ENCODE peak calls at places on chromosomes 16 and 17, in ten cellular contexts. V is ascending aorta, A is stomach, D is WERI-Rb-1, P is left ventricle myocardium inferior, W is heart right ventricle, R is colonic mucosa, X is lower lobe of right lung, Y is gastrocnemius medialis, G is kidney epithelial cell. C is an unnamed sample. For H3K36me3, the result is how much of the 10 kb centered on the place peaks cover.

GRCh38 chr16:4379001-4379688 is 7.5 kb downstream of the VASN start:
- DNase-seq in V (no peak), G (no peak), D (no peak), R (no peak), Y (no peak), W (peak), X (no peak), P (no peak), A (no peak), C (no peak)

GRCh38 chr17:49334744-49335512 is 27.1 kb downstream of the ZNF652 start:
- DNase-seq in G (no peak), R (no peak), P (no peak), X (no peak), Y (no peak), A (no peak), W (no peak), V (no peak), D (no peak), C (no peak)

GRCh38 chr17:29212681-29213121 is 32.5 kb upstream of the MYO18A start:
- DNase-seq in G (no peak), W (no peak), R (no peak), V (no peak), D (no peak), P (no peak), Y (no peak), A (no peak), X (no peak), C (no peak)

GRCh38 chr16:47627056-47627455 is 165.9 kb downstream of the PHKB start:
- DNase-seq in W (no peak), G (no peak), V (no peak), Y (no peak), D (no peak), R (no peak), P (no peak), A (no peak), X (no peak), C (no peak)

GRCh38 chr16:2955438-2955778 is 8.7 kb upstream of the KREMEN2 start:
- DNase-seq in A (no peak), D (no peak), V (no peak), P (no peak), W (no peak), G (no peak), R (no peak), Y (no peak), X (no peak), C (no peak)

GRCh38 chr16:62475573-62475972 is 439.3 kb upstream of the CDH8 start:
- DNase-seq in D (no peak), P (no peak), G (no peak), R (no peak), X (no peak), Y (no peak), W (no peak), A (no peak), V (no peak), C (no peak)

GRCh38 chr17:49987290-49987585 is 7.8 kb downstream of the DLX3 start:
- DNase-seq in G (no peak), A (no peak), Y (no peak), P (no peak), V (no peak), D (no peak), W (no peak), R (no peak), X (no peak), C (no peak)

GRCh38 chr17:20092292-20092867 is 83.2 kb downstream of the SPECC1 start:
- DNase-seq in V (no peak), A (no peak), R (no peak), D (no peak), Y (no peak), G (no peak), P (no peak), W (no peak), X (no peak), C (no peak)

GRCh38 chr16:24858219-24859041 is 12.7 kb downstream of the SLC5A11 start:
- DNase-seq in G (no peak), Y (no peak), X (peak), W (peak), A (peak), P (peak), D (no peak), V (no peak), R (peak), C (no peak)

GRCh38 chr16:66474750-66475199 is 47.7 kb downstream of the BEAN1 start:
- DNase-seq in W (no peak), D (no peak), Y (no peak), G (no peak), R (no peak), V (no peak), X (no peak), P (no peak), A (no peak), C (no peak)

GRCh38 chr17:78599419-78599818 is 22.2 kb upstream of the DNAH17 start:
- DNase-seq in R (no peak), G (no peak), X (no peak), D (peak), V (no peak), W (no peak), Y (no peak), P (no peak), A (no peak), C (no peak)

GRCh38 chr16:87757841-87758426 is 7.9 kb downstream of the KLHDC4 start:
- DNase-seq in P (no peak), D (no peak), G (no peak), R (no peak), A (no peak), Y (no peak), X (no peak), W (no peak), V (no peak), C (no peak)

GRCh38 chr17:6254036-6254435 is 180.9 kb downstream of the AIPL1 start:
- DNase-seq in V (no peak), Y (no peak), W (no peak), R (no peak), P (no peak), D (no peak), G (no peak), A (no peak), X (no peak), C (no peak)

GRCh38 chr16:19223235-19223847 is 55.3 kb downstream of the SYT17 start:
- DNase-seq in D (peak), G (no peak), A (peak), V (no peak), W (no peak), Y (no peak), R (peak), P (no peak), X (no peak), C (no peak)

GRCh38 chr17:78734841-78735641 is 47.0 kb downstream of the CYTH1 start:
- DNase-seq in G (no peak), A (no peak), P (no peak), D (peak), W (no peak), Y (no peak), X (no peak), R (peak), V (no peak), C (no peak)

GRCh38 chr17:6677158-6677831 is 25.7 kb downstream of the C17orf100 start:
- DNase-seq in V (no peak), D (no peak), W (no peak), R (no peak), A (peak), X (no peak), G (no peak), Y (no peak), P (no peak), C (no peak)

GRCh38 chr17:67557921-67558320 is 159.8 kb upstream of the NOL11 start:
- DNase-seq in P (no peak), V (no peak), R (no peak), Y (no peak), X (no peak), G (no peak), W (no peak), A (no peak), D (peak), C (no peak)

GRCh38 chr17:82574041-82574440 is 54.5 kb downstream of the FOXK2 start:
- DNase-seq in V (no peak), Y (no peak), R (no peak), W (no peak), X (no peak), A (no peak), P (no peak), G (no peak), D (no peak), C (no peak)
- H3K36me3 ChIP-seq in V (half or more), Y (half or more), R (under half), W (half or more), X (half or more), A (half or more), P (half or more), G (under half), D (half or more), C (under half)

DNA sequence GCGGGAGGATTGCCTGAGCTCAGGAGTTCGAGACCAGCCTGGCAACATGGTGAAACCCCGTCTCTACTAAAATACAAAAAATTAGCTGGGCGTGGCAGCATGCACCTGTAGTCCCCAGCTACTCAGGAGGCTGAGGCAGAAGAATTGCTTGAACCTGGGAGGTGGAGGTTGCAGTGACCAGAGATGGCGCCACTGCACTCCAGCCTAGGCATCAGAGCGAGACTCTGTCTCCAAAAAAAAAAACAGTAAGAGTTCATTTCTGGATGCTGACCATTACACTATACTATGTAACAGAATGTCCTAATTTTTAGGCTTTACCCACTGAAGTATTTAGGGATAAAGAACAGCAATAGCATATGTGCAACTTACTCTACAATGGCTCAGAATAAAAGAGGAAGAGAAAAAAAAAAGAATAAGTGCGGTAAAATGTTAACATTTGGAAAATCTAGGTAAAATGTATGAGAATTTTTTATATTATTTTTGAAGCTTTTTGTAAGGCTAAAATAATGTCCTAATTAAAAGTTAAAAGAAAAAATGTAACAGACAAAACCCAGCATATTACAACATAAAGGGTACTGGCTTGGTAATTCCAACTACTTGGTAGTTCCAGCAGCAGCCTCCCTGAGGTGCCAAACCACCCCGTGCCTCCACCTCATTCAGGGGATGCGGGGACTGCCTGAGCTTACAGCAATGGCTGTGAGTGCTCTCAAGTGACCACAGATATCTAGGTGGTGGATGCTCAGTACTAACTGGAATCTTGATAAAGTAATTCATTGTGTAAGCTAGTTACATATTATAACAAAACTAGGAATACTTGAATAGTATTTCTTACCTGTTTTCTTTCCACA is 10.9 kb downstream of the COPS3 start:
- DNase-seq in R (no peak), X (no peak), D (peak), P (no peak), Y (no peak), V (no peak), W (no peak), A (no peak), G (no peak), C (no peak)
- TF ChIP-seq CTCF in R (peak), X (peak), D (peak), P (no peak), Y (no peak), V (no peak), W (peak), A (peak), G (peak), C (no peak)

DNA sequence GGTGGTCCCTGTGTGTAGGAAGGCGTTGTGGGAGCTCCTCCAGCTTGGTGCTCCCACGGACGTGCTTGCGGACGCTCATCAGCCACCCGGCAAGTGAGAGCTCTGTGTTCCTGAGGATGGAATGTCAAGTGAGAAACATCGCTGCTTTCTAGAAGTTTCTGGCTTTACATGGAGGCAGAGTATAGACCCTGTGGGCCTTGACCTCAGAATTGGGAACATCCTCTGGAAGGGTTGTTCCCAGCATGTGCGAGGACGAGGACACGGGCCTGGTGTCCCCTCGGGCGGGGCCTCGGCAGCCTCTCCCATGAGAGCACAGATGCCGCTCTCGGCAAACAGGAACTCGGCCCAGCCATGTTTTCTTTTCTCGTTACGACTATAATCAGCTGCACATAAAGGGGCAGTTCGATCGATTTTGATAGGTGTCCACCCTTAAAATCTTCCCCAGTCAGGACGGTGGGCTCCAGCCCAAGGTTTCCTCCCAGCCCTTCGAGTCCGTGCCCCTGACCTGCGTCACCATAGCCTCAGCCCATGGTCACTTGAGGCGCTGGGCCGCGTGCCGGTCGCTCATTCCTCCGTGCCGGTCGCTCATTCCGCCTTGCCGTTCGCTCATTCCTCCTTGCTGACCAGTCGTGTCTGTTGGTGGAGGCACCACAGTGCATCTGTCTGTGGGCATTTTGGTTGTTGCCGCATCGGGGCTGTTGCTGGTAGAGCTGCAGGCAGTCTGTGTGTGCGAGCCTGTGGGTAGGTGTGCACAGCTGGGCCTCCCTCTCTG is 91.3 kb upstream of the ZNF750 start:
- DNase-seq in W (no peak), X (peak), G (no peak), R (no peak), D (no peak), P (peak), A (peak), Y (no peak), V (no peak), C (peak)
- H3K36me3 ChIP-seq in W (half or more), X (half or more), G (under half), R (under half), D (half or more), P (half or more), A (half or more), Y (half or more), V (half or more), C (under half)

DNA sequence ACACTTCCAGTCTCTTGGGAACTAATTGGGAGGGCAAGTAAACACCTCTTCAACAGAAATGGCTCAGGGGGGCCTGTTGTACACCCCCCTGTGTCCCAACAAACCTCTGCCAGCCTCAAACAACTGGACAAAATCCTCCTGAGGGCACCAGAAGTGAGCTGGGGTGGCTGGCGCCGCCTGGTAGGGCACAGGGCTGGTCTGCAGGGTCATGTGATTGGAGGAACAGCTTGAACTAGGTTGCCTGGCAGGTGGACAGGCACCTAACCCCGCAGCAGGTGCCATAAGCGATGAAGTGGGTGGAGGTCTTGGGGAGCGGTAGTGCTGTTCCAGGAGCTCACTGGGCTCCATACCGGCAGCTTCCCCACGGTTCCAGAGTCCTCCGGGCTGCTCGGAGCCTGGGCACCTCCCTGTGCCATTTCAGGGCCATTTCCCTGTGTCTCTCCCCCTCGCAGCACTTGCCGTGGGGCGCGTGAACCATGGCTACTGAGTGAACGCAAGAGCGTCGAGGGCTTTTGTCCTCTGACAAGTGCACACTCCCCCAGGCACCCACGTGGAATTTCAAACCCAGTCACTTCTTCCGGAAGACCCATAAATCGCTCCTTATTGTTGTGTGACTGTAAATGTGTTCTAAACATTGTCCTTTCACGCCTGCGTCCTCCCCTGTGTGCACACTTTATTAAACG is 101.5 kb downstream of the SEC14L1 start:
- DNase-seq in Y (no peak), V (no peak), R (no peak), W (no peak), X (no peak), D (no peak), A (no peak), G (no peak), P (no peak), C (no peak)
- TF ChIP-seq CTCF in Y (no peak), V (no peak), R (no peak), W (no peak), X (no peak), D (no peak), A (no peak), G (no peak), P (no peak), C (no peak)

DNA sequence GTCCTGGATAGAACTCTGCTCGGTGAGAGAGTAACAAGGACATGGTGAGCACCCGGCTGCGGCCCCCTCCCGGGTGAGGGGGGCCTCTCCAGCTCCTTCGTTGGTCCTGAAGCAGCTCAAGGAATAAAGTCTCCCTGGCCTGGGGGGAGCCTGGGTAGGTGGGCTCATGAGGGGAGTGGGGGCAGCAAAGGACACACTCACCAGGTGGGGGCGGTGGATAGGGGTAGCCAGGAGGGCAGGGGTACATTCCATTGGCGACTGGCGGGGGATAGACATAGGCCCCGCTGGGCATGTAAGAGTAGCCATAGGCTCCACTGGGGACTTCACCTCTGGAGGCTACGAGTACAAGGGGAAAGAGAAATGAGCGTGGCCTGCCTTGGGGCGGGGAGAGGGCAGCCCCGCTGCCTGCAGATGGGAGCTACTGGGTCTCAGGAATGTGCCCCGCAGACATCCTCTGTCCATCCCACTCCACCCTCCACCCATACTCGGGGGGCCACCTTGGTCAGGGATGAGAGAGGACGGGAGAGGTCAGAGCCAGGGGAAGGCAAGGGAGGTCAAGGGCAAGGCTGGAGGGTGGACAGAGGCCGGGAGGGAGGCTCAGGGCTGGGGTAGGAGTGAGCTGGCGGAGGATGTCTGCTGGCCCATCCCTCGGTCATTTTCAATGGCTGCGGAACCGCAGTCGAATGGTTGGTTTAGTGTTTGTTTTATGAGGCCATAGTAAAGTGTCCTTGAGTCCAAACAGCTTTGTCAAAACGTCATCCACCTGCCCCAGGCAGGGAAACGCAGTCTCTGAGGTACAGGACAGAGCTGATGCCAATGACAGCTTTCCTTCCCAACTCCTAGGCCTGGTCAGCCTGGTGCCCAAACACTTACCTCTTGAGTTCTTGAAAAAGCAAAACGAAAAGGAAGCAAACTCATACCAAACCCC is 3.7 kb upstream of the UNC13D start:
- DNase-seq in A (no peak), X (no peak), P (no peak), V (no peak), G (no peak), W (no peak), D (no peak), Y (no peak), R (no peak), C (no peak)
- H3K36me3 ChIP-seq in A (half or more), X (half or more), P (half or more), V (half or more), G (under half), W (half or more), D (half or more), Y (half or more), R (under half), C (under half)

DNA sequence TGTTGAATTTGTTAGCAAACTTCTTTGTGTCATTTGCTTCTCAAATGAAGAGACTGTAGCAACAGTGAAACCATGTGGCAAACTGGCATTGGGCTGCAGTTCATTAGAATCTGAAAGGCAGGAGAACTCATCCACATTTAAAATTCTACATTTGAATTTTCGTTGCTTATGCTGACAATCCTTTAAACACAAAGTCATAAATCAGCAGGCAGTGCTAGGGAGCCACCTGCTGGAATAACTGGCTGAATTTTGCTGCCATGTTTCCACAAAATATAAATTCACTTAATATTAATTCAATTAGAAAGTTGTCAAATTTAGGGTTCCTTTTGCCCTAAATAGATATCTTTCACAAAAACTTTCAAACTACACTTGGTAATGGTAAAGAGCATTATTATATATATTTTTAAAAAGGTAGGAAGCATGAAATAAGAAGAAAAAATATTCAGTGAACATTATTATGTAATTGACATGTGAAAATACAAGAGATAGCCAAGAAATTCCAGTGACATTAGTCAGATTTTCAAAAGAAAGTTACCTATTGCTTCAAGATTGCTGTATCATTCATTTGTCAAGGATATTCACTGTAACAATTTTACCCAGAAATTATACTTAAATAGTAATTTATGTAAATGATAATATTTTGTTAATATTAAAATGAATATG is 350.1 kb downstream of the KIF2B start:
- DNase-seq in A (no peak), Y (no peak), P (no peak), W (no peak), X (no peak), V (no peak), R (no peak), G (no peak), D (peak), C (peak)
- TF ChIP-seq CTCF in A (no peak), Y (peak), P (peak), W (peak), X (peak), V (no peak), R (no peak), G (peak), D (peak), C (peak)

C was measured in right lobe of liver.